ENCODE peak calls at places on chromosomes 5 and 9, in seven cellular contexts. One of them, this sample, is unnamed.

GRCh38 chr9:69186841-69187611 is 12.9 kb downstream of the TJP2 start:
- DNase-seq in cardiac muscle cell: peak
- DNase-seq in Peyer's patch: no peak
- DNase-seq in coronary artery: no peak
- DNase-seq in bronchial epithelial cell: peak
- DNase-seq in endothelial cell of umbilical vein: peak
- DNase-seq in body of pancreas: peak
- DNase-seq in this sample: no peak

GRCh38 chr9:70421272-70422180 is 7.1 kb upstream of the KLF9 start:
- DNase-seq in coronary artery: no peak
- DNase-seq in body of pancreas: peak
- DNase-seq in endothelial cell of umbilical vein: peak
- DNase-seq in Peyer's patch: peak
- DNase-seq in cardiac muscle cell: peak
- DNase-seq in bronchial epithelial cell: no peak
- DNase-seq in this sample: no peak

GRCh38 chr9:133340256-133340655 is 4.3 kb upstream of the SURF6 start:
- DNase-seq in coronary artery: no peak
- DNase-seq in body of pancreas: no peak
- DNase-seq in Peyer's patch: peak
- DNase-seq in bronchial epithelial cell: no peak
- DNase-seq in cardiac muscle cell: no peak
- DNase-seq in endothelial cell of umbilical vein: no peak
- DNase-seq in this sample: no peak

GRCh38 chr9:108850293-108850897 is 5.4 kb downstream of the ACTL7B start:
- DNase-seq in Peyer's patch: no peak
- DNase-seq in endothelial cell of umbilical vein: peak
- DNase-seq in coronary artery: no peak
- DNase-seq in bronchial epithelial cell: peak
- DNase-seq in body of pancreas: no peak
- DNase-seq in cardiac muscle cell: peak
- DNase-seq in this sample: peak

GRCh38 chr9:19181002-19181401 is 49.5 kb upstream of the DENND4C start:
- DNase-seq in endothelial cell of umbilical vein: no peak
- DNase-seq in cardiac muscle cell: no peak
- DNase-seq in Peyer's patch: no peak
- DNase-seq in coronary artery: no peak
- DNase-seq in bronchial epithelial cell: peak
- DNase-seq in body of pancreas: no peak
- DNase-seq in this sample: no peak

GRCh38 chr5:131607903-131608540 is 27.0 kb downstream of the RAPGEF6 start:
- DNase-seq in endothelial cell of umbilical vein: no peak
- DNase-seq in cardiac muscle cell: peak
- DNase-seq in Peyer's patch: no peak
- DNase-seq in coronary artery: no peak
- DNase-seq in body of pancreas: no peak
- DNase-seq in bronchial epithelial cell: no peak
- DNase-seq in this sample: no peak

GRCh38 chr9:17018540-17019196 is 116.2 kb upstream of the CNTLN start:
- DNase-seq in body of pancreas: no peak
- DNase-seq in bronchial epithelial cell: peak
- DNase-seq in cardiac muscle cell: no peak
- DNase-seq in endothelial cell of umbilical vein: no peak
- DNase-seq in Peyer's patch: no peak
- DNase-seq in coronary artery: no peak
- DNase-seq in this sample: no peak

GRCh38 chr5:9284781-9285307 is 261.0 kb downstream of the SEMA5A start:
- DNase-seq in cardiac muscle cell: peak
- DNase-seq in endothelial cell of umbilical vein: no peak
- DNase-seq in body of pancreas: no peak
- DNase-seq in bronchial epithelial cell: no peak
- DNase-seq in Peyer's patch: no peak
- DNase-seq in coronary artery: no peak
- DNase-seq in this sample: no peak

GRCh38 chr9:70110194-70111041 is 66.8 kb downstream of the MAMDC2 start:
- DNase-seq in coronary artery: no peak
- DNase-seq in body of pancreas: no peak
- DNase-seq in bronchial epithelial cell: no peak
- DNase-seq in Peyer's patch: no peak
- DNase-seq in endothelial cell of umbilical vein: peak
- DNase-seq in cardiac muscle cell: no peak
- DNase-seq in this sample: no peak

GRCh38 chr9:4519604-4520003 is 29.3 kb downstream of the SLC1A1 start:
- DNase-seq in coronary artery: no peak
- DNase-seq in endothelial cell of umbilical vein: no peak
- DNase-seq in Peyer's patch: no peak
- DNase-seq in cardiac muscle cell: no peak
- DNase-seq in body of pancreas: no peak
- DNase-seq in bronchial epithelial cell: no peak
- DNase-seq in this sample: no peak

GRCh38 chr5:177300236-177300880 is 3.2 kb downstream of the RAB24 start:
- DNase-seq in bronchial epithelial cell: peak
- DNase-seq in body of pancreas: peak
- DNase-seq in cardiac muscle cell: peak
- DNase-seq in Peyer's patch: peak
- DNase-seq in coronary artery: peak
- DNase-seq in endothelial cell of umbilical vein: peak
- DNase-seq in this sample: no peak

GRCh38 chr5:118863345-118863744 is 125.0 kb downstream of the DTWD2 start:
- DNase-seq in cardiac muscle cell: no peak
- DNase-seq in Peyer's patch: no peak
- DNase-seq in endothelial cell of umbilical vein: no peak
- DNase-seq in body of pancreas: no peak
- DNase-seq in bronchial epithelial cell: peak
- DNase-seq in coronary artery: no peak
- DNase-seq in this sample: no peak

GRCh38 chr9:124757589-124757988 is 13.5 kb downstream of the NR6A1 start:
- DNase-seq in coronary artery: no peak
- DNase-seq in bronchial epithelial cell: no peak
- DNase-seq in Peyer's patch: no peak
- DNase-seq in cardiac muscle cell: no peak
- DNase-seq in body of pancreas: no peak
- DNase-seq in endothelial cell of umbilical vein: no peak
- DNase-seq in this sample: no peak
- H3K4me3 ChIP-seq in coronary artery: no peak
- H3K4me3 ChIP-seq in bronchial epithelial cell: no peak
- H3K4me3 ChIP-seq in Peyer's patch: no peak
- H3K4me3 ChIP-seq in cardiac muscle cell: peak
- H3K4me3 ChIP-seq in body of pancreas: no peak
- H3K4me3 ChIP-seq in endothelial cell of umbilical vein: no peak
- H3K4me3 ChIP-seq in this sample: no peak

GRCh38 chr5:110045153-110045552 is 355.4 kb downstream of the MAN2A1 start:
- DNase-seq in bronchial epithelial cell: peak
- DNase-seq in Peyer's patch: no peak
- DNase-seq in coronary artery: no peak
- DNase-seq in body of pancreas: no peak
- DNase-seq in cardiac muscle cell: peak
- DNase-seq in endothelial cell of umbilical vein: no peak
- DNase-seq in this sample: no peak
- TF ChIP-seq CTCF in bronchial epithelial cell: peak
- TF ChIP-seq CTCF in Peyer's patch: no peak
- TF ChIP-seq CTCF in coronary artery: no peak
- TF ChIP-seq CTCF in body of pancreas: no peak
- TF ChIP-seq CTCF in cardiac muscle cell: peak
- TF ChIP-seq CTCF in endothelial cell of umbilical vein: no peak
- TF ChIP-seq CTCF in this sample: peak

GRCh38 chr5:88660326-88660946 is 222.5 kb downstream of the MEF2C start:
- DNase-seq in endothelial cell of umbilical vein: no peak
- DNase-seq in cardiac muscle cell: peak
- DNase-seq in body of pancreas: no peak
- DNase-seq in bronchial epithelial cell: peak
- DNase-seq in coronary artery: no peak
- DNase-seq in Peyer's patch: no peak
- DNase-seq in this sample: no peak

GRCh38 chr5:88659529-88660325 is 223.3 kb downstream of the MEF2C start:
- DNase-seq in endothelial cell of umbilical vein: no peak
- DNase-seq in coronary artery: no peak
- DNase-seq in body of pancreas: no peak
- DNase-seq in cardiac muscle cell: no peak
- DNase-seq in Peyer's patch: no peak
- DNase-seq in bronchial epithelial cell: no peak
- DNase-seq in this sample: no peak

GRCh38 chr5:88656196-88656935 is 226.6 kb downstream of the MEF2C start:
- DNase-seq in endothelial cell of umbilical vein: no peak
- DNase-seq in Peyer's patch: no peak
- DNase-seq in coronary artery: no peak
- DNase-seq in cardiac muscle cell: no peak
- DNase-seq in bronchial epithelial cell: no peak
- DNase-seq in body of pancreas: no peak
- DNase-seq in this sample: no peak

GRCh38 chr5:88657166-88657565 is 225.8 kb downstream of the MEF2C start:
- DNase-seq in Peyer's patch: no peak
- DNase-seq in cardiac muscle cell: no peak
- DNase-seq in body of pancreas: no peak
- DNase-seq in bronchial epithelial cell: no peak
- DNase-seq in coronary artery: no peak
- DNase-seq in endothelial cell of umbilical vein: no peak
- DNase-seq in this sample: no peak

GRCh38 chr5:88658005-88658404 is 225.0 kb downstream of the MEF2C start:
- DNase-seq in body of pancreas: no peak
- DNase-seq in endothelial cell of umbilical vein: no peak
- DNase-seq in Peyer's patch: no peak
- DNase-seq in coronary artery: no peak
- DNase-seq in cardiac muscle cell: no peak
- DNase-seq in bronchial epithelial cell: no peak
- DNase-seq in this sample: no peak
- H3K4me3 ChIP-seq in body of pancreas: no peak
- H3K4me3 ChIP-seq in endothelial cell of umbilical vein: no peak
- H3K4me3 ChIP-seq in Peyer's patch: no peak
- H3K4me3 ChIP-seq in coronary artery: no peak
- H3K4me3 ChIP-seq in cardiac muscle cell: no peak
- H3K4me3 ChIP-seq in bronchial epithelial cell: no peak
- H3K4me3 ChIP-seq in this sample: no peak

DNA sequence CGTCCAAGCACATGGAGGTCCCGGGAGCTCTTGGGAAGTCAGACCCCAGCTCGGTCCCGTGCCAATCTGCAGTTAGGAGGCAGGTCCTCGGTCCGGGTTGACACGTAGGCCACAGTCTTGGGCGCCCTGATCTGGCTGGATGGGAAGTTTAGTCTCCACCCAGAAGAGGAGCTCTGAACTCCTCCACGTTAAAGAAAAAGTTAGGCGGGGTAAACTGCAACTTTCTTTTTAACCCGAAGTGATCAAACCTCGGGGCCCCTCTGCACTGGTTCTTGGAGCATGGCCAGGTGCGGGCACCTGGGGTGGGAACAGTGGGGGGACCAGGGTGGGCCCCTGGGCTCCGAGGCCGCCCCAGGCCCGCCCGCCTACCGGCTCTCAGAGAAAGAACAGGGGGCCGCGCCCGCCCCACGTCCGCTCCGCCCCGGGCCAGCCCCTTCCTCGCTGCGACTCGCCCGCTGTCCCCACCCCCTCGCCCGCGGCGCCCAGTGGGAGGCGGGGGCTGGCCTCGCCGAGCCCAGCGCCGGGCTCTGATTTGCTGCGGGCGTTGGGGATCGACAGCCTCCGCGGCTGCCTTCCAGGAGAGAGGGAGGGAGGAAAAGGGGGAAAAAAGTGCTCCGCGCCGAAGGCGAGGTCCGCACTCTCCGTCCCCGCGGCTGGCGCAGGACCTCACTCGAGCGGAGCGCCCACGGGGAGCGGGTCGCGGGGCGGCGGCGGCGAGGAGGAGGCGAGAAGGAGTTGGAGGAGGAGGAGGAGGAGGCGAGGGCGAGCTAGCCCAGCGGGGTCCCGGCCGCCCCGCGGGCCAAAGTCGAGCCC is at the start of gene COL5A1:
- DNase-seq in body of pancreas: peak
- DNase-seq in coronary artery: peak
- DNase-seq in Peyer's patch: peak
- DNase-seq in bronchial epithelial cell: peak
- DNase-seq in endothelial cell of umbilical vein: peak
- DNase-seq in cardiac muscle cell: peak
- DNase-seq in this sample: peak
- TF ChIP-seq CTCF in body of pancreas: no peak
- TF ChIP-seq CTCF in coronary artery: no peak
- TF ChIP-seq CTCF in Peyer's patch: peak
- TF ChIP-seq CTCF in bronchial epithelial cell: no peak
- TF ChIP-seq CTCF in endothelial cell of umbilical vein: peak
- TF ChIP-seq CTCF in cardiac muscle cell: no peak
- TF ChIP-seq CTCF in this sample: no peak

GRCh38 chr9:81664638-81665513 is 24.5 kb downstream of the TLE1 start:
- DNase-seq in bronchial epithelial cell: no peak
- DNase-seq in cardiac muscle cell: no peak
- DNase-seq in endothelial cell of umbilical vein: no peak
- DNase-seq in coronary artery: no peak
- DNase-seq in body of pancreas: no peak
- DNase-seq in Peyer's patch: peak
- DNase-seq in this sample: no peak
- H3K4me3 ChIP-seq in bronchial epithelial cell: no peak
- H3K4me3 ChIP-seq in cardiac muscle cell: no peak
- H3K4me3 ChIP-seq in endothelial cell of umbilical vein: no peak
- H3K4me3 ChIP-seq in coronary artery: no peak
- H3K4me3 ChIP-seq in body of pancreas: no peak
- H3K4me3 ChIP-seq in Peyer's patch: no peak
- H3K4me3 ChIP-seq in this sample: no peak

GRCh38 chr5:157690690-157691433 is 19.5 kb downstream of the C5orf52 start:
- DNase-seq in cardiac muscle cell: no peak
- DNase-seq in endothelial cell of umbilical vein: no peak
- DNase-seq in Peyer's patch: no peak
- DNase-seq in coronary artery: no peak
- DNase-seq in body of pancreas: no peak
- DNase-seq in bronchial epithelial cell: no peak
- DNase-seq in this sample: no peak

GRCh38 chr5:157686841-157687554 is 15.7 kb downstream of the C5orf52 start:
- DNase-seq in endothelial cell of umbilical vein: no peak
- DNase-seq in cardiac muscle cell: no peak
- DNase-seq in bronchial epithelial cell: no peak
- DNase-seq in body of pancreas: no peak
- DNase-seq in Peyer's patch: no peak
- DNase-seq in coronary artery: no peak
- DNase-seq in this sample: no peak

GRCh38 chr5:157689942-157690689 is 18.8 kb downstream of the C5orf52 start:
- DNase-seq in body of pancreas: peak
- DNase-seq in cardiac muscle cell: peak
- DNase-seq in Peyer's patch: peak
- DNase-seq in endothelial cell of umbilical vein: no peak
- DNase-seq in coronary artery: no peak
- DNase-seq in bronchial epithelial cell: no peak
- DNase-seq in this sample: no peak
- TF ChIP-seq CTCF in body of pancreas: no peak
- TF ChIP-seq CTCF in cardiac muscle cell: peak
- TF ChIP-seq CTCF in Peyer's patch: peak
- TF ChIP-seq CTCF in endothelial cell of umbilical vein: peak
- TF ChIP-seq CTCF in coronary artery: no peak
- TF ChIP-seq CTCF in bronchial epithelial cell: peak
- TF ChIP-seq CTCF in this sample: no peak

DNA sequence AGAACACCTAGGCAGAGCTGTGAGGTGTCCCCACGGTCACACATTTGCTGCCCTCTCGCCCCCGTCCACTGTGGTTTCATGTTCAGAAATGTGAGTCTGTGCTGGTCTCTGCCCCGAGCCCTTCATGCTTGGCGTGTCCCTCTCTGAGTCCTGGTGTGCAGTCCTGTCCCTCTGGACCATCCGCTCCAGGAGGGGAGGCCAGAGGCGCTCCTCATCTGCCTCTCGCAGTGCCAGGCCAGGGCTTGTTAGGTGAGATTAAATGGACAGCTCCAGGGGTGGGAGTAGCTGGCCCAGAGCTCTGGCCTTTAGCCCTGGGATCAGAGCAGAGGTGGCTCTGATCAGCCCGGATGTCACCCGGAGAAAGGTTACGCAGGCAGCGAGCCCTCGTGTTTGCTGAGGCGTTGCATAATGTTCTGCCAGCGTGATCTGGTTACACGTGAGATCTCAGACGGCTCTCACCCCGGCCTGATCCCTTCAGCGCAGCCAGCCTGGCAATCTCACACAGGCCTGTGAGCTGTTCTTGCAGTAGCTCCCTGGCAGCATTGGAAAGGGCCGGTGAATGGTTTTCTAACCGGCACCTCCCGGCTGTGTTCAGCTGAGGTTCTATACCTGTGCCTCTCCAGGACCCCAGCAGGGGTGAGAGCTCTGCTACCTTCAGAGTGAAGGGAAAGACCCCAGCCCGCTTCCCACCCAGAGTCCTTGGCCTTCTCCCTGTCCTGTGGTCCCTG is 24.5 kb downstream of the PTGES2 start:
- DNase-seq in bronchial epithelial cell: no peak
- DNase-seq in coronary artery: peak
- DNase-seq in Peyer's patch: no peak
- DNase-seq in body of pancreas: peak
- DNase-seq in endothelial cell of umbilical vein: no peak
- DNase-seq in cardiac muscle cell: no peak
- DNase-seq in this sample: peak
- H3K4me3 ChIP-seq in bronchial epithelial cell: no peak
- H3K4me3 ChIP-seq in coronary artery: no peak
- H3K4me3 ChIP-seq in Peyer's patch: no peak
- H3K4me3 ChIP-seq in body of pancreas: no peak
- H3K4me3 ChIP-seq in endothelial cell of umbilical vein: no peak
- H3K4me3 ChIP-seq in cardiac muscle cell: no peak
- H3K4me3 ChIP-seq in this sample: no peak